ENCODE peak calls at places on chromosomes 7 and 10, in four cellular contexts. One of them, this sample, is unnamed.

GRCh38 chr10:72243822-72244437 is 27.9 kb upstream of the ASCC1 start:
- DNase-seq in WERI-Rb-1: no peak
- DNase-seq in CD4-positive, CD25-positive, alpha-beta regulatory T cell: no peak
- DNase-seq in epithelial cell of proximal tubule: peak; percentile 77
- DNase-seq in this sample: peak; percentile 95

GRCh38 chr7:12249706-12250105 is 38.6 kb downstream of the TMEM106B start:
- DNase-seq in WERI-Rb-1: no peak
- DNase-seq in CD4-positive, CD25-positive, alpha-beta regulatory T cell: no peak
- DNase-seq in epithelial cell of proximal tubule: no peak
- DNase-seq in this sample: no peak

GRCh38 chr10:73414230-73414981 is 548 bp upstream of the ANXA7 start:
- DNase-seq in WERI-Rb-1: no peak
- DNase-seq in CD4-positive, CD25-positive, alpha-beta regulatory T cell: no peak
- DNase-seq in epithelial cell of proximal tubule: no peak
- DNase-seq in this sample: no peak

GRCh38 chr10:63866747-63867140 is 345.5 kb downstream of the REEP3 start:
- DNase-seq in WERI-Rb-1: no peak
- DNase-seq in CD4-positive, CD25-positive, alpha-beta regulatory T cell: no peak
- DNase-seq in epithelial cell of proximal tubule: no peak
- DNase-seq in this sample: no peak

GRCh38 chr7:117730404-117730803 is 142.8 kb downstream of the CTTNBP2 start:
- DNase-seq in WERI-Rb-1: no peak
- DNase-seq in CD4-positive, CD25-positive, alpha-beta regulatory T cell: no peak
- DNase-seq in epithelial cell of proximal tubule: no peak
- DNase-seq in this sample: no peak

GRCh38 chr7:26144681-26145080 is 7.3 kb upstream of the NFE2L3 start:
- DNase-seq in WERI-Rb-1: no peak
- DNase-seq in CD4-positive, CD25-positive, alpha-beta regulatory T cell: no peak
- DNase-seq in epithelial cell of proximal tubule: no peak
- DNase-seq in this sample: no peak

GRCh38 chr7:17134786-17135185 is 163.7 kb upstream of the AHR start:
- DNase-seq in WERI-Rb-1: no peak
- DNase-seq in CD4-positive, CD25-positive, alpha-beta regulatory T cell: no peak
- DNase-seq in epithelial cell of proximal tubule: no peak
- DNase-seq in this sample: no peak

GRCh38 chr7:80681272-80681885 is 42.9 kb downstream of the CD36 start:
- DNase-seq in WERI-Rb-1: no peak
- DNase-seq in CD4-positive, CD25-positive, alpha-beta regulatory T cell: no peak
- DNase-seq in epithelial cell of proximal tubule: no peak
- DNase-seq in this sample: no peak

GRCh38 chr10:17214486-17214885 is 13.0 kb upstream of the TRDMT1 start:
- DNase-seq in WERI-Rb-1: no peak
- DNase-seq in CD4-positive, CD25-positive, alpha-beta regulatory T cell: no peak
- DNase-seq in epithelial cell of proximal tubule: no peak
- DNase-seq in this sample: no peak

GRCh38 chr10:119658274-119658673 is 7.1 kb downstream of the BAG3 start:
- DNase-seq in WERI-Rb-1: no peak
- DNase-seq in CD4-positive, CD25-positive, alpha-beta regulatory T cell: no peak
- DNase-seq in epithelial cell of proximal tubule: no peak
- DNase-seq in this sample: no peak
- H3K4me3 ChIP-seq in WERI-Rb-1: no peak overlapping the region
- H3K4me3 ChIP-seq in CD4-positive, CD25-positive, alpha-beta regulatory T cell: no peak overlapping the region
- H3K4me3 ChIP-seq in epithelial cell of proximal tubule: peak overlapping the region; percentile 12
- H3K4me3 ChIP-seq in this sample: peak overlapping the region; percentile 34

DNA sequence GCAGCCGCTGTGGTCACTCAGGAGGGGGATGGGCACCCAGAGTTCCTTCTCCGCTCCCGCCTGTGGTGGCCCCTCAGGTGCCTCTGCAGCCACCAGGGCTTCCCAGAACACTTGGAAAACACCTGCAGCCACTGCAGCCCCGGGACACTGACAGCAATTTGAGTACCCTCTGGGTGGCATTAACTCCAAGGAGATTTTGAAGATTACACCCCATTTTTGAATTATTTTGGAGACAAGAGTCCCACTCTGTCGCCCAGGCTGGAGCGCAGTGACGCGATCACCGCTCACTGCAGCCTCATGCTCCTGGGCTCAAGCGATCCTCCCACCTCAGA is 32.2 kb downstream of the IL15RA start:
- DNase-seq in WERI-Rb-1: no peak
- DNase-seq in CD4-positive, CD25-positive, alpha-beta regulatory T cell: no peak
- DNase-seq in epithelial cell of proximal tubule: no peak
- DNase-seq in this sample: no peak
- H3K4me3 ChIP-seq in WERI-Rb-1: no peak overlapping the region
- H3K4me3 ChIP-seq in CD4-positive, CD25-positive, alpha-beta regulatory T cell: no peak overlapping the region
- H3K4me3 ChIP-seq in epithelial cell of proximal tubule: no peak overlapping the region
- H3K4me3 ChIP-seq in this sample: peak overlapping the region; percentile 24

DNA sequence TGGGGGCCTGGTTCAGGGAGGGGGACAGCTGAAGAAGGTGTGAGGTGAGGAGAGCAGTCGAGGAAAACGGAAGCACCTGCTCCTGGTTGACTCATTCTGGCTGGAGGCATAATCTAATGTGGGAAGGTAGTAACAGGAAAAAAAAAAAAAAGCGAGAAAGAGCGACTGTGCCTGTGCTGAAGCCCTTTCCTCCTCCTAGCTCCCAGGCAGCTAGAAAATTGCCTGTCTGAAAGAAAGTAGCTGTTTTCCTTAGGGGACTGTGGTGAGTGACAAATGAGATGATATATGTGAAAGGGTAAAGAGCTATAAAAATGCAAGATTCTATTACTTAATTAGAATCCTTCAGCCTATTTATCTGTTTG is 4.9 kb upstream of the MEST start:
- DNase-seq in WERI-Rb-1: no peak
- DNase-seq in CD4-positive, CD25-positive, alpha-beta regulatory T cell: no peak
- DNase-seq in epithelial cell of proximal tubule: peak; percentile 18
- DNase-seq in this sample: no peak
- H3K4me3 ChIP-seq in WERI-Rb-1: no peak overlapping the region
- H3K4me3 ChIP-seq in CD4-positive, CD25-positive, alpha-beta regulatory T cell: peak overlapping the region; percentile 31
- H3K4me3 ChIP-seq in epithelial cell of proximal tubule: peak overlapping the region; percentile 40
- H3K4me3 ChIP-seq in this sample: peak overlapping the region; percentile 53

GRCh38 chr10:114544045-114544659 is 113.9 kb downstream of the ABLIM1 start:
- DNase-seq in WERI-Rb-1: no peak
- DNase-seq in CD4-positive, CD25-positive, alpha-beta regulatory T cell: peak; percentile 78
- DNase-seq in epithelial cell of proximal tubule: no peak
- DNase-seq in this sample: no peak
- H3K4me3 ChIP-seq in WERI-Rb-1: no peak overlapping the region
- H3K4me3 ChIP-seq in CD4-positive, CD25-positive, alpha-beta regulatory T cell: peak overlapping the region; percentile 57
- H3K4me3 ChIP-seq in epithelial cell of proximal tubule: no peak overlapping the region
- H3K4me3 ChIP-seq in this sample: no peak overlapping the region

GRCh38 chr10:22605168-22605567 is 109.2 kb downstream of the PIP4K2A start:
- DNase-seq in WERI-Rb-1: no peak
- DNase-seq in CD4-positive, CD25-positive, alpha-beta regulatory T cell: no peak
- DNase-seq in epithelial cell of proximal tubule: peak; percentile 92
- DNase-seq in this sample: no peak
- H3K4me3 ChIP-seq in WERI-Rb-1: no peak overlapping the region
- H3K4me3 ChIP-seq in CD4-positive, CD25-positive, alpha-beta regulatory T cell: peak overlapping the region; percentile 63
- H3K4me3 ChIP-seq in epithelial cell of proximal tubule: peak overlapping the region; percentile 38
- H3K4me3 ChIP-seq in this sample: no peak overlapping the region

GRCh38 chr7:55191161-55191925 is 172.5 kb downstream of the EGFR start:
- DNase-seq in WERI-Rb-1: no peak
- DNase-seq in CD4-positive, CD25-positive, alpha-beta regulatory T cell: no peak
- DNase-seq in epithelial cell of proximal tubule: no peak
- DNase-seq in this sample: peak; percentile 55

GRCh38 chr7:55191926-55192692 is 173.0 kb upstream of the LANCL2 start:
- DNase-seq in WERI-Rb-1: no peak
- DNase-seq in CD4-positive, CD25-positive, alpha-beta regulatory T cell: no peak
- DNase-seq in epithelial cell of proximal tubule: no peak
- DNase-seq in this sample: peak; percentile 88

GRCh38 chr7:55194522-55194921 is 170.6 kb upstream of the LANCL2 start:
- DNase-seq in WERI-Rb-1: no peak
- DNase-seq in CD4-positive, CD25-positive, alpha-beta regulatory T cell: no peak
- DNase-seq in epithelial cell of proximal tubule: no peak
- DNase-seq in this sample: peak; percentile 25

GRCh38 chr7:55192718-55193117 is 172.4 kb upstream of the LANCL2 start:
- DNase-seq in WERI-Rb-1: no peak
- DNase-seq in CD4-positive, CD25-positive, alpha-beta regulatory T cell: no peak
- DNase-seq in epithelial cell of proximal tubule: no peak
- DNase-seq in this sample: no peak

GRCh38 chr7:55193245-55193644 is 171.9 kb upstream of the LANCL2 start:
- DNase-seq in WERI-Rb-1: no peak
- DNase-seq in CD4-positive, CD25-positive, alpha-beta regulatory T cell: no peak
- DNase-seq in epithelial cell of proximal tubule: no peak
- DNase-seq in this sample: peak; percentile 83
- H3K4me3 ChIP-seq in WERI-Rb-1: no peak overlapping the region
- H3K4me3 ChIP-seq in CD4-positive, CD25-positive, alpha-beta regulatory T cell: no peak overlapping the region
- H3K4me3 ChIP-seq in epithelial cell of proximal tubule: no peak overlapping the region
- H3K4me3 ChIP-seq in this sample: no peak overlapping the region

DNA sequence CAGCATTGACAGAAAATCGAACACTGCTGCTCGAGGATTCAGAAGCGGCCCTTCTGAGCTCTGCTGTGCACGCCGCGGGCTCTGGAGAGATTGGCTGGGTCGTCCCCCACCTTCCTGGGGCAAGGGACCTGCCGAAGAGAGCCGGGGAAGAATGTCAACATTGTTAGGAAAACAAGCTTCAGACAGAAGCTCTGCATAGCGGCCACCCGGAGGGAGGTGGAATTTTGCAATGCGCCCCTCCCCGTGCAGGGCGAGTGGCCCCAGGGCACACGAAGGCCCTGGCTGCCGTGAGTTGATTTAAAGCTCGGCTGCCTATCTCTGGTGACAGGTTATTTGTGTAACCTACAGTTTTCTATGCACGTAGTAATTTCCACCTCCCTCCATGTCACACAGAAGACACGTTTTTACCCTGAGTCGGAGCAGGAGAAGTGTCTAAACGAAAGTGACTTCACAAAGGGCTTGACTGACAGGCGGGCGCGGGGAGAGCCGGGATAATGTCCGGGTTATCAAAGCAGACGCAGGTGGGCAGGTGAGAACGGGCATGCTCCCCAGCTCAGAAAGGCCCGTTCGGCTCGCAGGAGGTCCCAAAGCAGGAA is 84.7 kb downstream of the PDGFA start:
- DNase-seq in WERI-Rb-1: no peak
- DNase-seq in CD4-positive, CD25-positive, alpha-beta regulatory T cell: no peak
- DNase-seq in epithelial cell of proximal tubule: no peak
- DNase-seq in this sample: no peak
- H3K4me3 ChIP-seq in WERI-Rb-1: no peak overlapping the region
- H3K4me3 ChIP-seq in CD4-positive, CD25-positive, alpha-beta regulatory T cell: no peak overlapping the region
- H3K4me3 ChIP-seq in epithelial cell of proximal tubule: no peak overlapping the region
- H3K4me3 ChIP-seq in this sample: peak overlapping the region; percentile 33

GRCh38 chr10:90286406-90286805 is 571.4 kb downstream of the HTR7 start:
- DNase-seq in WERI-Rb-1: no peak
- DNase-seq in CD4-positive, CD25-positive, alpha-beta regulatory T cell: no peak
- DNase-seq in epithelial cell of proximal tubule: no peak
- DNase-seq in this sample: no peak

GRCh38 chr10:90289037-90289436 is 568.8 kb downstream of the HTR7 start:
- DNase-seq in WERI-Rb-1: no peak
- DNase-seq in CD4-positive, CD25-positive, alpha-beta regulatory T cell: no peak
- DNase-seq in epithelial cell of proximal tubule: no peak
- DNase-seq in this sample: no peak

GRCh38 chr10:90288403-90288933 is 569.4 kb downstream of the HTR7 start:
- DNase-seq in WERI-Rb-1: no peak
- DNase-seq in CD4-positive, CD25-positive, alpha-beta regulatory T cell: no peak
- DNase-seq in epithelial cell of proximal tubule: peak; percentile 20
- DNase-seq in this sample: no peak

GRCh38 chr10:90286941-90287340 is 570.9 kb downstream of the HTR7 start:
- DNase-seq in WERI-Rb-1: no peak
- DNase-seq in CD4-positive, CD25-positive, alpha-beta regulatory T cell: no peak
- DNase-seq in epithelial cell of proximal tubule: no peak
- DNase-seq in this sample: no peak
- H3K4me3 ChIP-seq in WERI-Rb-1: no peak overlapping the region
- H3K4me3 ChIP-seq in CD4-positive, CD25-positive, alpha-beta regulatory T cell: no peak overlapping the region
- H3K4me3 ChIP-seq in epithelial cell of proximal tubule: no peak overlapping the region
- H3K4me3 ChIP-seq in this sample: no peak overlapping the region